ENCODE peak calls at places on chromosome X, in six cellular contexts. E is H1, R is GM12891, A is endothelial cell of umbilical vein, D is stomach, V is ovary. W is an unnamed sample.

GRCh38 chrX:153416781-153417180 is 5.5 kb downstream of the ZFP92 start:
- DNase-seq in E (no peak), R (no peak), A (no peak), D (no peak), V (no peak), W (no peak)

GRCh38 chrX:13387656-13388421 is 68.0 kb upstream of the ATXN3L start:
- DNase-seq in E (no peak), R (no peak), A (no peak), D (no peak), V (no peak), W (no peak)

GRCh38 chrX:128335671-128336070 is 283.5 kb upstream of the ACTRT1 start:
- DNase-seq in E (no peak), R (no peak), A (no peak), D (no peak), V (no peak), W (no peak)

GRCh38 chrX:13473666-13474516 is 95.5 kb upstream of the EGFL6 start:
- DNase-seq in E (no peak), R (no peak), A (no peak), D (no peak), V (no peak), W (no peak)

GRCh38 chrX:71603618-71604017 is 14.7 kb downstream of the CXCR3 start:
- DNase-seq in E (no peak), R (no peak), A (no peak), D (no peak), V (no peak), W (no peak)

GRCh38 chrX:54920610-54921426 is at the start of gene TRO:
- DNase-seq in E (no peak), R (no peak), A (no peak), D (no peak), V (no peak), W (peak)

GRCh38 chrX:133985164-133986007 is at the start of gene GPC3:
- DNase-seq in E (peak), R (peak), A (peak), D (peak), V (peak), W (peak)

GRCh38 chrX:135625995-135626394 is 87.4 kb upstream of the CT45A1 start:
- DNase-seq in E (no peak), R (no peak), A (peak), D (no peak), V (no peak), W (peak)

GRCh38 chrX:69074726-69075125 is 90.5 kb downstream of the PJA1 start:
- DNase-seq in E (no peak), R (no peak), A (no peak), D (no peak), V (no peak), W (no peak)

GRCh38 chrX:152642931-152643525 is 5.3 kb downstream of the GABRQ start:
- DNase-seq in E (no peak), R (no peak), A (no peak), D (no peak), V (no peak), W (no peak)

GRCh38 chrX:41178201-41178600 is 93.0 kb downstream of the USP9X start:
- DNase-seq in E (no peak), R (no peak), A (no peak), D (no peak), V (no peak), W (no peak)

GRCh38 chrX:2767631-2768455 is 16.0 kb downstream of the XG start:
- DNase-seq in E (no peak), R (no peak), A (no peak), D (no peak), V (no peak), W (no peak)

GRCh38 chrX:31316340-31316991 is 244.6 kb upstream of the FTHL17 start:
- DNase-seq in E (no peak), R (no peak), A (no peak), D (no peak), V (no peak), W (no peak)

GRCh38 chrX:141341341-141341740 is 99.0 kb upstream of the SPANXC start:
- DNase-seq in E (no peak), R (no peak), A (peak), D (no peak), V (no peak), W (no peak)

GRCh38 chrX:13360146-13360545 is 40.3 kb upstream of the ATXN3L start:
- DNase-seq in E (no peak), R (no peak), A (no peak), D (no peak), V (no peak), W (no peak)

GRCh38 chrX:69386681-69387080 is 117.4 kb upstream of the NALF2 start:
- DNase-seq in E (no peak), R (no peak), A (no peak), D (no peak), V (no peak), W (no peak)

GRCh38 chrX:20140410-20140809 is 1.2 kb downstream of the EIF1AX start:
- DNase-seq in E (no peak), R (no peak), A (no peak), D (no peak), V (no peak), W (no peak)

GRCh38 chrX:120115438-120115963 is at the start of gene RHOXF1:
- DNase-seq in E (no peak), R (no peak), A (no peak), D (no peak), V (no peak), W (no peak)

GRCh38 chrX:96569034-96569433 is 115.6 kb upstream of the DIAPH2 start:
- DNase-seq in E (no peak), R (no peak), A (no peak), D (no peak), V (no peak), W (no peak)

GRCh38 chrX:19725545-19726102 is 161.8 kb downstream of the SH3KBP1 start:
- DNase-seq in E (no peak), R (no peak), A (no peak), D (no peak), V (no peak), W (no peak)

GRCh38 chrX:154603438-154604430 is 15.3 kb downstream of the CTAG1B start:
- DNase-seq in E (no peak), R (no peak), A (peak), D (no peak), V (no peak), W (no peak)

GRCh38 chrX:38220024-38220935 is at the start of gene SRPX:
- DNase-seq in E (no peak), R (no peak), A (peak), D (peak), V (no peak), W (peak)

GRCh38 chrX:1086444-1087409 is 125.7 kb downstream of the CRLF2 start:
- DNase-seq in E (no peak), R (no peak), A (no peak), D (no peak), V (no peak), W (no peak)

GRCh38 chrX:13319953-13320352 is at the start of gene ATXN3L:
- DNase-seq in E (no peak), R (no peak), A (no peak), D (no peak), V (no peak), W (no peak)

GRCh38 chrX:107849747-107850478 is 24.2 kb downstream of the MID2 start:
- DNase-seq in E (no peak), R (no peak), A (peak), D (no peak), V (no peak), W (no peak)

GRCh38 chrX:69109706-69110635 is 55.3 kb downstream of the PJA1 start:
- DNase-seq in E (no peak), R (no peak), A (no peak), D (no peak), V (no peak), W (no peak)

GRCh38 chrX:149453030-149453429 is 52.1 kb downstream of the IDS start:
- DNase-seq in E (no peak), R (no peak), A (peak), D (no peak), V (no peak), W (peak)

GRCh38 chrX:118513120-118513899 is 17.7 kb downstream of the DOCK11 start:
- DNase-seq in E (no peak), R (no peak), A (no peak), D (no peak), V (no peak), W (no peak)

GRCh38 chrX:69289046-69289838 is 124.0 kb upstream of the PJA1 start:
- DNase-seq in E (no peak), R (no peak), A (no peak), D (no peak), V (no peak), W (no peak)

GRCh38 chrX:75522565-75523411 is at the start of gene ZDHHC15:
- DNase-seq in E (peak), R (no peak), A (peak), D (peak), V (peak), W (no peak)

GRCh38 chrX:22128961-22129360 is 96.8 kb downstream of the PHEX start:
- DNase-seq in E (no peak), R (no peak), A (no peak), D (no peak), V (no peak), W (no peak)

DNA sequence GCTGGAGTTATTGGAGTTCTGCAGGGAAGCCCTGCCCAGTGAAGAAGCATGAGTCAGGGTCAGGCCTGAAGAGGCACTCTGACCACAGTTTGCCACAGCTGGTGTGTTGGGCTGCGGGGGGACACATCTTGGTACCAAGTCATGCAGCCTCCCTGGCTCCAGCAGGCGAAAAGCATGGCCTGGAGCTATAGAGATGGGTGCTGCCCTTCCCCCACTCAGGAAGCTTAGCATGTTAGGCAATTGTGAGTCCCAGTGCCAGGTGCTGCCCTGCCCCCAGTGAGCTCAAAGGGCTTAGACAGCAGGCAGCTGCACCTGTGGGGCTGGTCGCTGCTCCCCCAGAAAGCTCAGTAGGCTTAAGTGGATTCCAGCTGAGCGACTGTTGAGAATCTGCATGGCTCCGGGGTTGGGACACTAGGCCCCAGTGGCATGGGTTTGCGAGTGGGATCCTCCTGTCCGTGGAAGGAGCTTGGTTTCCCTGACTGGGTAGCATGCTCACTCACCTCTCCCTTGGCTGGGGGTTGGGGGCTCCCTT is 755.5 kb downstream of the GLUD2 start:
- DNase-seq in E (no peak), R (no peak), A (no peak), D (no peak), V (no peak), W (no peak)
- TF ChIP-seq POLR2A in E (no peak), R (no peak), A (no peak), D (no peak), V (no peak), W (no peak)

DNA sequence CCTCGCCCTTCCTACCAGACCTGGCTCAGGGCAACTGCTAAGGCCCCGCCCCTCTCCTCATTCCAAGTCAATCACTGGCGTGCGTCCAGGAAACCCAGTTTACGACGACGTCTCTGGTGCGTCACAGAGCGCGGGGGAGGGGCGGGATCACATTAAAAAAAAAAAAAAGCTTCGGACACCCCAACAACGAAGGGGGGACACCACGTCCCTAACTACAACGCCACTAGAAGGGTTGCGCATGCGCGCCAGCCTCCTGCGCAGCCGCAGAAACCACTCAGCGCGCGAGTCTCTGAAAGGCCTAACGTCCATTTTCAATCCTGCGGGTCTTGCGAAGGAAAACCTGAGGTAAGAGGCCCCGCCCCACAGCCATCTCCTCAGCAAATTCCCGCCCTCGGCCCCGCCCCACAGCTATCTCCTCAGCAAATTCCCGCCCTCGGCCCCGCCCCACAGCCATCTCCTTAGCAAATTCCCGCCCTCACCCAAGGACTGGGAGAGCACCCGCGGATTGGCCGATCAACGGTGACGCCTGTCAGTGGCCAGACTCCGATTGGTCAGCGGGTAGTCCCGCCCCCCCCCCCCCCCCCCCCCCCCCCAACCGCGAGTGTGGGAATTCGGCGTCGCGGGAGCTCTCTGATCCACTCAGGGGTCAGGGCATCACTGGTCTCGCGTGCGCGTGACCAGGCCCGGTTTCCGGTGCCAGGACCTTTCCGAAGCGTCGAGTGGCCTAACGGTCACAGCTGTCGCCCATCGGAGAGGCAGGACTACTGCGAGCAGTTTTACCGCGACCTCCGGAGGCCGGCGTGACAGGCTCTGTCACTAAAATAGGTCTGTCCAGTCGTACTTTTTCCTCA is at the start of gene SCML1:
- DNase-seq in E (peak), R (no peak), A (peak), D (peak), V (peak), W (peak)
- TF ChIP-seq POLR2A in E (no peak), R (no peak), A (no peak), D (no peak), V (peak), W (no peak)

DNA sequence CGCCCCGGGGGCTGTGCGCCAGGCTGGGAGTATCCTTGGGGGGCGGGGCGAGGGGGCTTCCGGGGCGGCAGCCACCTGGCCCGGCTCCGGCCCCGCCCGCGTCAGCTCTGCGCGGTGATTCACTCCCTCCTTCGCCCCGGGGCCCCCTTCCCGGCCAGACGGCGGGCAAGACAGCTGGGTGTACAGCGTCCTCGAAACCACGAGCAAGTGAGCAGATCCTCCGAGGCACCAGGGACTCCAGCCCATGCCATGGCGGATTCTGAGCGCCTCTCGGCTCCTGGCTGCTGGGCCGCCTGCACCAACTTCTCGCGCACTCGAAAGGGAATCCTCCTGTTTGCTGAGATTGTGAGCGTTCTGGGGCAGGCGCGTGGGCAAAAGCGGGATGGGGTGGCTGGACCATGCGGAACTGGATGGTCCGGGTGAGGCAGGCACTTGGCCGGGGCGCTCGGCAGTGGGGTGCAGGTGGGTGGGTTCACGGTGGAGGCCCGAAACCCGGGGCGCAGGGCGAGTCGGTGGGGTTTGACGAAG is at the start of gene PLP2:
- DNase-seq in E (no peak), R (no peak), A (peak), D (peak), V (peak), W (peak)
- TF ChIP-seq POLR2A in E (no peak), R (no peak), A (no peak), D (no peak), V (no peak), W (peak)

DNA sequence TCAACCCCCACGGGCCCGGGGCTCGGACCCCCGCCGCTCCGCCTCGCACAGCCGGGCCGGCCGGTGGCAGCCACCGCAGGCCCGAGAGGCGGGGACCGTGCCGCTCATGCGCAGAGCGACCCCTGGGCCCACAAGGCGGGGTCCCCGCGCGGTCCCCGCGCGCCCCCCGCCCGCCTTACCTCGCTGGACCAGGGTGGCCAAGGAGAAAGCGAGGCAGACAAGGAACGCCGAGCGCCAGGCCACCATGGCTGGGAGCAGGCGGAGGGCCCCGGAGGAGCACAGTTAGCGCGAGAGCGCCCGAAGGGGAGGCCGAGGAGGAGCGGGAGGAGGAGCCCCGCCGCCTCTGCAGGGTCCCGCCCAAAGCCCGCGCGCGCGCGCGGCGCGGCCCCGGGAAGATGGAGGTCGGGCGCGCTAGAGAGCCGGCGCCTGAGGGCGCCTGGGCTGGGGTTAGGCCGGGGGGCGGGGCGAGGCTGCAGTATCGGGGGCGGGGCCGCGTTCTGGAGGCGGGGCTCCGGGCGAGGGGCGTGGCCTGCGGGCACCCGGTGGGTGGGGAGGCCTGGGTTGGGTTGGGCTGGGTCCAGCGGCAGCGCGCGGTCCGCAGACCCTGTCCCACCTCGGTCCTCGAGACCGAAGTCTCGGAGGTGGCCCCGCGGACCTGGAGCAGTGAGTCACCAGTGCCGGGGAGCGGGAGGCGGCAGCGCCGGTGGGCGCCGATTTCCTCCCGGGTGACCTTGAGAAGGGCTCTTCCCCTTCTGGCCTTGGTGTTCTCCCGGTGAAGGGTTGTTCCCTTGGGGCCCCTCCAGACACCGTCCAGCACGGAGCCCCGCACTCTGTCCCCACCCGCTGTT is at the start of gene CD99L2:
- DNase-seq in E (peak), R (peak), A (peak), D (peak), V (peak), W (peak)
- TF ChIP-seq POLR2A in E (peak), R (peak), A (peak), D (no peak), V (no peak), W (peak)

DNA sequence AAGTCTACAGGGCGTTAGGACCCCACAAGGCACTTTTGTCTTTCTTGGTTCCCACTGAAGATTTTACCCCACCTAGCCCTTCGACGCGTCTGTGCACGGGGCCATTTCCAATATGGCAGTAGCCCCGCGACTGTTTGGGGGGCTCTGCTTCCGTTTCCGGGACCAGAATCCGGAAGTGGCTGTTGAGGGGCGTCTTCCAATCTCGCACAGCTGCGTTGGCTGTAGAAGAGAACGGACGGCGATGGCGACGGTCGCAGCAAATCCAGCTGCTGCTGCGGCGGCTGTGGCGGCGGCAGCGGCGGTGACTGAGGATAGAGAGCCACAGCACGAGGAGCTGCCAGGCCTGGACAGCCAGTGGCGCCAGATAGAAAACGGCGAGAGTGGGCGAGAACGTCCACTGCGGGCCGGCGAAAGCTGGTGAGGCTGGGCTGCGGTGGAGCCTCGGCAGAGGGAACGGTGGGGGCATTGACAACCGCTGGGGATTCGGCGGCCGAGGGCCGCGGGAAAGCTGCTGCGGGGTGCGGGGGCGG is at the start of gene USP11:
- DNase-seq in E (no peak), R (peak), A (no peak), D (peak), V (peak), W (peak)
- TF ChIP-seq POLR2A in E (peak), R (no peak), A (no peak), D (no peak), V (peak), W (peak)

DNA sequence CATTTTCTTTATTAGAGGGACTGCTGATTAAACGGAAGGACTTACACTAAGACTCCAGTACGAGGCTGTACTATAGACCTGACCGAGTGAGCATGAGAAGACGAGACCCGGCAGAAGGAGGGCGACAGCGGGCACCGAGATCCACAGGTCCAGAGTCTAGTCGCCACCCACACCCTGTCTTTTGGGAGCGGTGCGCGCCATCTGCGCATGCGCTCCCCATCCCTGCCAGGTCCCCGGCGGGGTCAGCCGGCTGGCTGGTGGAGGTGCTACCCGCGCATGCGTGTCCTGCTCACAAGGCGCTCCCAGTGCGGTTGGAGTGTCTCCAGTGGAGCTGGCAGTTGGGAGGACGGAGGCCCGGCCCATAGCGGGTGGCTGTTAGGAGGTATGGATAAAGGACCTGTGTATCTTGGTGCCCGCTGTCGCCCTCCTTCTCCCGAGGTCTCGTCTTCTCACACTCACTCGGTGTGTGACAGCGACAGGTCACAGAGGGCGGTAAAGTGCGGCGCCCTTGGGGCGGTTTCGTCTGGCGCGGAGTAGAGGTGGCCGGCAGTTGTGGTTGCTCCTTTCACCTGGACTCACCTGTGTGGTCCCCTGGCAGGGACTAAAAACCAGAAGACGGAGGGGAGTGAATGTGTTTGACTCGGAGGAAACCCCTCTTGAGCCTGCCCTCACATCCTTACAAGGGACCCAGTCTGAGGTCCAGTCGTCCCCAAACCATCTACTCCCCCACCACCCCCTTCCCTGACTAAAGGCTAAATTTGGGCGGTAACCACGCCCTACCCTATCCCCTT is 7.6 kb upstream of the HSD17B10 start:
- DNase-seq in E (no peak), R (peak), A (peak), D (peak), V (peak), W (peak)
- TF ChIP-seq POLR2A in E (no peak), R (no peak), A (no peak), D (no peak), V (no peak), W (peak)

W was measured in erythroblast.